ENCODE peak calls at places on chromosomes 12 and 14, in eight cellular contexts. V is spleen, X is uterus, C is heart left ventricle, W is stomach, J is transverse colon, B is breast epithelium, G is A549. D is an unnamed sample.

GRCh38 chr12:81627336-81628189 is 131.6 kb downstream of the PPFIA2 start:
- DNase-seq in V (no peak), X (no peak), C (no peak), W (no peak), J (no peak), B (no peak), G (peak), D (peak)

GRCh38 chr14:52029881-52030280 is 39.0 kb downstream of the NID2 start:
- DNase-seq in V (no peak), X (no peak), C (no peak), W (no peak), J (no peak), B (no peak), G (no peak), D (no peak)

GRCh38 chr14:101251812-101252442 is 309.4 kb upstream of the DIO3 start:
- DNase-seq in V (peak), X (no peak), C (no peak), W (no peak), J (no peak), B (no peak), G (no peak), D (no peak)

GRCh38 chr12:29771786-29772185 is 12.0 kb downstream of the TMTC1 start:
- DNase-seq in V (no peak), X (no peak), C (no peak), W (no peak), J (no peak), B (no peak), G (no peak), D (no peak)

GRCh38 chr14:77238356-77238755 is 32.6 kb downstream of the NGB start:
- DNase-seq in V (no peak), X (no peak), C (no peak), W (no peak), J (no peak), B (no peak), G (no peak), D (no peak)

GRCh38 chr12:12927211-12928079 is 24.5 kb downstream of the GPRC5D start:
- DNase-seq in V (peak), X (peak), C (peak), W (peak), J (peak), B (peak), G (peak), D (no peak)

GRCh38 chr14:31990959-31991541 is 86.1 kb upstream of the ARHGAP5 start:
- DNase-seq in V (no peak), X (no peak), C (no peak), W (no peak), J (no peak), B (no peak), G (no peak), D (no peak)

GRCh38 chr14:58637391-58638230 is at the start of gene DACT1:
- DNase-seq in V (peak), X (peak), C (peak), W (peak), J (peak), B (no peak), G (peak), D (peak)

GRCh38 chr14:34997762-34998161 is 15.0 kb downstream of the SRP54 start:
- DNase-seq in V (no peak), X (no peak), C (no peak), W (no peak), J (no peak), B (no peak), G (no peak), D (no peak)

GRCh38 chr12:6124411-6125151 is at the start of gene VWF:
- DNase-seq in V (no peak), X (peak), C (no peak), W (no peak), J (no peak), B (no peak), G (no peak), D (no peak)

GRCh38 chr12:114658002-114658441 is 26.0 kb downstream of the TBX3 start:
- DNase-seq in V (no peak), X (no peak), C (no peak), W (no peak), J (no peak), B (no peak), G (no peak), D (no peak)

GRCh38 chr14:51871846-51872245 is 11.4 kb downstream of the GNG2 start:
- DNase-seq in V (no peak), X (no peak), C (no peak), W (no peak), J (no peak), B (no peak), G (no peak), D (no peak)

GRCh38 chr14:104094709-104095425 is 9.4 kb downstream of the ASPG start:
- DNase-seq in V (peak), X (no peak), C (peak), W (peak), J (peak), B (peak), G (peak), D (peak)

GRCh38 chr14:94867931-94868597 is 98.2 kb upstream of the GSC start:
- DNase-seq in V (no peak), X (no peak), C (no peak), W (no peak), J (no peak), B (no peak), G (no peak), D (no peak)

GRCh38 chr12:97452230-97452629 is 10.4 kb upstream of the RMST start:
- DNase-seq in V (no peak), X (no peak), C (no peak), W (no peak), J (no peak), B (no peak), G (no peak), D (no peak)

GRCh38 chr12:72267974-72268373 is 4.2 kb upstream of the TRHDE start:
- DNase-seq in V (no peak), X (no peak), C (no peak), W (no peak), J (no peak), B (no peak), G (no peak), D (no peak)

GRCh38 chr12:42482820-42483533 is 106.6 kb downstream of the PRICKLE1 start:
- DNase-seq in V (peak), X (peak), C (peak), W (peak), J (peak), B (no peak), G (peak), D (peak)

GRCh38 chr12:75489613-75490210 is 9.2 kb downstream of the GLIPR1 start:
- DNase-seq in V (no peak), X (no peak), C (no peak), W (no peak), J (no peak), B (no peak), G (no peak), D (no peak)

GRCh38 chr14:73277376-73277775 is 40.1 kb downstream of the PAPLN start:
- DNase-seq in V (no peak), X (no peak), C (no peak), W (no peak), J (no peak), B (no peak), G (no peak), D (no peak)

GRCh38 chr14:100472094-100472455 is 115.1 kb downstream of the BEGAIN start:
- DNase-seq in V (no peak), X (no peak), C (no peak), W (no peak), J (no peak), B (no peak), G (no peak), D (no peak)

GRCh38 chr12:82781288-82782078 is 94.8 kb downstream of the TMTC2 start:
- DNase-seq in V (no peak), X (no peak), C (no peak), W (no peak), J (no peak), B (no peak), G (no peak), D (no peak)

GRCh38 chr12:6961695-6962284 is 8.7 kb downstream of the PHB2 start:
- DNase-seq in V (peak), X (peak), C (peak), W (peak), J (peak), B (no peak), G (peak), D (peak)

GRCh38 chr12:107411792-107412535 is 273.6 kb upstream of the PWP1 start:
- DNase-seq in V (no peak), X (no peak), C (no peak), W (no peak), J (no peak), B (no peak), G (peak), D (no peak)

GRCh38 chr14:104694991-104695659 is 5.7 kb downstream of the INF2 start:
- DNase-seq in V (no peak), X (no peak), C (peak), W (peak), J (peak), B (no peak), G (no peak), D (peak)

GRCh38 chr14:21072781-21073339 is 2.8 kb downstream of the ARHGEF40 start:
- DNase-seq in V (no peak), X (no peak), C (no peak), W (peak), J (peak), B (no peak), G (no peak), D (no peak)

GRCh38 chr14:89851031-89851430 is 103.5 kb downstream of the EFCAB11 start:
- DNase-seq in V (no peak), X (no peak), C (no peak), W (no peak), J (no peak), B (no peak), G (no peak), D (no peak)

GRCh38 chr12:62191747-62192485 is 68.3 kb upstream of the USP15 start:
- DNase-seq in V (peak), X (no peak), C (no peak), W (no peak), J (no peak), B (no peak), G (no peak), D (no peak)

GRCh38 chr14:84927096-84927910 is 602.6 kb upstream of the FLRT2 start:
- DNase-seq in V (no peak), X (no peak), C (no peak), W (no peak), J (no peak), B (no peak), G (no peak), D (no peak)

GRCh38 chr12:8590842-8591545 is 21.7 kb downstream of the AICDA start:
- DNase-seq in V (no peak), X (no peak), C (no peak), W (no peak), J (no peak), B (no peak), G (no peak), D (peak)

GRCh38 chr12:105480162-105480561 is 149.7 kb downstream of the C12orf75 start:
- DNase-seq in V (no peak), X (no peak), C (no peak), W (no peak), J (no peak), B (no peak), G (no peak), D (no peak)

GRCh38 chr14:26328766-26329165 is 269.1 kb downstream of the NOVA1 start:
- DNase-seq in V (no peak), X (no peak), C (no peak), W (no peak), J (no peak), B (no peak), G (no peak), D (no peak)

GRCh38 chr12:53378222-53378621 is 1.8 kb upstream of the SP1 start:
- DNase-seq in V (peak), X (no peak), C (no peak), W (no peak), J (no peak), B (no peak), G (no peak), D (no peak)

GRCh38 chr12:50086148-50086547 is 1.0 kb downstream of the SMARCD1 start:
- DNase-seq in V (peak), X (no peak), C (no peak), W (no peak), J (no peak), B (no peak), G (no peak), D (no peak)
- H3K4me3 ChIP-seq in V (peak), X (no peak), C (peak), W (peak), J (peak), B (no peak), G (peak), D (peak)

DNA sequence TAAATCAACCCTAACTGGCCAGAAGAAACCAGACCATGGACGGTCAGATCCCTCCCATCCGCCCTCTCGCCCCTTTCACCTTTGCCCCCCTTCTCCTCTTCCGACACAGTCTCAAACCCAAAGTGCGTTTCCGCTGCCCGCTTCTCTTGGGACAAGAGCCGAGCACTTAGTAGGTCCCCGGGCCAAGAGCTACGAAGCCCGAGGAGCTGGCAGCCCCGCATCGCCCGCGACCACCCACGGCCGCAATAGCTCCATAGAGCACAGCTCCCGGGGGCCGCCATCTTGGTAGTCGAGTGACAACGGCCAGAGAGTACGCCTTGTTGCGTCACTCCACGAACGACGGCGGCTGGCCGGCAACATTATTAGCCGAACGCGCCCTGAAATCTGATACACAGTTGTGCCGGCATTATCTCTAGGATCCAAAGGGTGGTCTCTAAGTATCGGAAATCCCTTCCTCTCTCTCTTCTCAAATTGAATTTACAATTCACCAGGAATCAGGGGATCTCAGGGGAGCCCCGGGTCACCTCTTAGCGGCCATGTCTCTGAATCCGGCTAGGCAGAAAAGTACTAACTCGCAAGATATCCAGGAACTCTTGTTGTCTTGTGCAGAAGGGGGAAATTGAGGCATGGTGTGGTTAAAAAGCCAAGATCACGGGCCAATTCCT is at the start of gene COQ5:
- DNase-seq in V (peak), X (peak), C (peak), W (peak), J (peak), B (peak), G (peak), D (peak)
- TF ChIP-seq POLR2A in V (no peak), X (peak), C (peak), W (no peak), J (peak), B (peak), G (peak), D (peak)

DNA sequence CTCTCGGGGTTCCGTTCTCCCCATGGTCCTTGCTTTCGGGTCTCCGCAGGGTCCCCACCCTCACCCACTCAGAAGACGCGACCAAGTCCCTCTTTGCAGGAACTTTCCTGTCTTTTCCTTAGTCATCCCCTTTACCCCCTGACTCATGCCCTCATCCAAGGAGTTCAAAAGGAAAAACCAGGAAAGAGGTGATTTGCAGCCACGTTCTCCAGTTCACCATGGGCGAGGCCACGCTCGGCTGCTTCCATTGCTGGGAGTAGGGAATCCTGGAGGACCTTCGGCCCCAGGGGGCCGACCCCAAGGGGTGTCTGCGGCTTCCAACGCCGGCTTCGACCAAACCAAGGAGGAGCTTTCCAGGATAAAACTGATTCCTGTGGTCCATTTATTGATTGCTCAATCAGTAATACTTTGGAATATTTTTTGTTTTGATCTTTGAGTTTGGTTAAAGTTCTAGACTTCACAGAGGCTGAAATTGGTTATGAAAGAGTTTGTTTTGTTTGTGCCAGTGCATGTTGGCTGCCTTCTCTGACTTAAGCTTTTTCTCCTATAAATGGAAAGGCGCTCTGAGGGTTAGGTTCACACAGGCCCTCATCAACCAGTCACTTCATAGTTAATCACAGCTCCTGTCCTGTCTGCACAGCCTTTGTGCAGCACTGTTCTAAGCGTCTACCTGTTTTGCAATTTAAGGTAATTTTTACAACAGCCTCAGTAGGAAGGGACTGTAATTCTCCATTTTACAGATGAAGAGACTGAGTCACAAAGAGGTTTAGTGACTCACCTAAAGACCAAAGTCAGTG is 827 bp downstream of the ALDH2 start:
- DNase-seq in V (no peak), X (no peak), C (no peak), W (no peak), J (peak), B (no peak), G (peak), D (no peak)
- H3K4me3 ChIP-seq in V (peak), X (peak), C (peak), W (peak), J (peak), B (peak), G (peak), D (peak)

DNA sequence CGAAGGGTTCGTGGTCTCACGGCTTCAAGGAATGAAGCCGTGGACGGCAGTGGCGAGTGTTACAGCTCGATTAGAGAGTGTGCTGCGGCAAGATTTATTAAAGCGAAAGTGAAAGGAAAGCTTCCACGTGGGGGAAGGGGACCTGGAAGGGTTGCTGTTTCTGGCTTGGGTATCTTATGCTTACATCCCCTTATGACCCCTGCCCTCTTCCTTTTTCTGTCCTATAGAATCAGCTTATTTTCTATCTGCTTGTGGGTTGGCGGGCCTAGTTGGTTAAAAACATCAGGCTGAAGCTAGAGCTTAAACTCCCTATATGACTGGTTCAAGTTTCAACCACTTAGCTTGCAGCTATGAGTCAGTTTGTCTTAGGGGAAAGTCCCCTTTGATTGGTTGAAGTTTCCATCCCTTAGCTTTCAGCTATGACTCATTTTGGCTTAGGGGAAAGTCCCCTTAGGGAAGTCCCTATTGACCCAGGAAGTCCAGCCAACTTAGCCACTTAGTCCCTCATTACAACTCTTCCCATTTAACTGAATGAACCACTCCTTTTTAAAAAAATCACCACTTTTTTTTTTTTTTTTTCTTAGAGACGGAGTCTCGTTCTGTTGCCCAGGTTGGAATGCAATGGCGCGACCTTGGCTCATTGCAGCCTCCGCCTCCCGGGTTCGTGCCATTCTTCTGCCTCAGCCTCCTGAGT is 1494.7 kb upstream of the TMEM132C start:
- DNase-seq in V (no peak), X (no peak), C (no peak), W (no peak), J (peak), B (no peak), G (peak), D (peak)
- TF ChIP-seq POLR2A in V (no peak), X (no peak), C (no peak), W (no peak), J (no peak), B (no peak), G (no peak), D (no peak)

GRCh38 chr14:50321009-50321660 is 9.0 kb downstream of the DMAC2L start:
- DNase-seq in V (no peak), X (peak), C (no peak), W (peak), J (peak), B (no peak), G (peak), D (peak)
- H3K4me3 ChIP-seq in V (no peak), X (no peak), C (peak), W (peak), J (peak), B (no peak), G (peak), D (peak)

GRCh38 chr12:55728185-55728931 is 451 bp downstream of the CD63 start:
- DNase-seq in V (peak), X (peak), C (peak), W (peak), J (peak), B (peak), G (peak), D (peak)
- TF ChIP-seq POLR2A in V (no peak), X (no peak), C (no peak), W (no peak), J (no peak), B (no peak), G (no peak), D (no peak)

GRCh38 chr12:109813810-109814416 is 19.3 kb downstream of the TRPV4 start:
- DNase-seq in V (no peak), X (no peak), C (no peak), W (no peak), J (no peak), B (no peak), G (no peak), D (no peak)
- H3K4me3 ChIP-seq in V (no peak), X (no peak), C (no peak), W (no peak), J (no peak), B (no peak), G (no peak), D (no peak)

D was measured in NB4.